ENCODE peak calls at places on chromosomes 12 and 14, in seven cellular contexts. Z is uterus, T is left lung, E is Panc1, D is body of pancreas, R is lower lobe of right lung, K is tibial artery. Y is an unnamed sample.

GRCh38 chr12:115946867-115947695 is 330.4 kb downstream of the MED13L start:
- DNase-seq in Z (no peak), T (no peak), E (no peak), D (no peak), R (no peak), K (no peak), Y (no peak)

GRCh38 chr12:69150796-69151127 is 88.6 kb upstream of the CPSF6 start:
- DNase-seq in Z (no peak), T (no peak), E (no peak), D (peak; percentile 26), R (no peak), K (no peak), Y (no peak)

GRCh38 chr12:123076604-123077297 is 74.1 kb downstream of the PITPNM2 start:
- DNase-seq in Z (no peak), T (no peak), E (no peak), D (no peak), R (no peak), K (no peak), Y (no peak)

GRCh38 chr12:7374423-7375144 is 69.4 kb downstream of the CD163L1 start:
- DNase-seq in Z (no peak), T (peak; percentile 34), E (peak; percentile 15), D (peak; percentile 71), R (peak; percentile 61), K (no peak), Y (peak; percentile 65)

GRCh38 chr14:82354126-82354525 is 820.5 kb upstream of the SEL1L start:
- DNase-seq in Z (no peak), T (no peak), E (no peak), D (no peak), R (no peak), K (no peak), Y (no peak)

GRCh38 chr12:33634544-33634943 is 194.9 kb upstream of the SYT10 start:
- DNase-seq in Z (no peak), T (no peak), E (no peak), D (no peak), R (no peak), K (no peak), Y (no peak)

GRCh38 chr12:40012709-40013108 is 93.2 kb downstream of the SLC2A13 start:
- DNase-seq in Z (no peak), T (no peak), E (no peak), D (no peak), R (no peak), K (no peak), Y (no peak)

GRCh38 chr12:14993537-14994266 is 20.9 kb downstream of the PDE6H start:
- DNase-seq in Z (no peak), T (no peak), E (no peak), D (no peak), R (no peak), K (no peak), Y (no peak)

GRCh38 chr12:70994217-70994788 is 73.8 kb upstream of the PTPRR start:
- DNase-seq in Z (no peak), T (no peak), E (no peak), D (no peak), R (no peak), K (no peak), Y (no peak)

GRCh38 chr12:70754330-70754741 is 117.1 kb upstream of the PTPRB start:
- DNase-seq in Z (no peak), T (no peak), E (no peak), D (no peak), R (no peak), K (no peak), Y (no peak)

GRCh38 chr14:28361486-28361885 is 405.1 kb upstream of the FOXG1 start:
- DNase-seq in Z (no peak), T (no peak), E (no peak), D (no peak), R (no peak), K (no peak), Y (no peak)

GRCh38 chr12:27468241-27468640 is 21.7 kb downstream of the SMCO2 start:
- DNase-seq in Z (no peak), T (no peak), E (no peak), D (no peak), R (no peak), K (no peak), Y (no peak)

GRCh38 chr12:63362801-63363200 is 211.8 kb upstream of the AVPR1A start:
- DNase-seq in Z (no peak), T (no peak), E (no peak), D (no peak), R (no peak), K (no peak), Y (no peak)

GRCh38 chr12:43210437-43211197 is 341.4 kb downstream of the ADAMTS20 start:
- DNase-seq in Z (no peak), T (no peak), E (no peak), D (no peak), R (no peak), K (no peak), Y (no peak)

GRCh38 chr12:13147688-13148531 is 44.4 kb upstream of the GSG1 start:
- DNase-seq in Z (no peak), T (peak; percentile 48), E (no peak), D (no peak), R (peak; percentile 63), K (no peak), Y (no peak)

GRCh38 chr14:94129758-94130414 is 482 bp upstream of the IFI27L2 start:
- DNase-seq in Z (peak; percentile 51), T (no peak), E (no peak), D (peak; percentile 44), R (no peak), K (no peak), Y (peak; percentile 48)

GRCh38 chr14:25349269-25349668 is 299.3 kb upstream of the STXBP6 start:
- DNase-seq in Z (no peak), T (no peak), E (no peak), D (no peak), R (no peak), K (no peak), Y (no peak)

GRCh38 chr14:95173518-95173917 is 16.2 kb upstream of the DICER1 start:
- DNase-seq in Z (no peak), T (no peak), E (no peak), D (no peak), R (no peak), K (no peak), Y (no peak)

DNA sequence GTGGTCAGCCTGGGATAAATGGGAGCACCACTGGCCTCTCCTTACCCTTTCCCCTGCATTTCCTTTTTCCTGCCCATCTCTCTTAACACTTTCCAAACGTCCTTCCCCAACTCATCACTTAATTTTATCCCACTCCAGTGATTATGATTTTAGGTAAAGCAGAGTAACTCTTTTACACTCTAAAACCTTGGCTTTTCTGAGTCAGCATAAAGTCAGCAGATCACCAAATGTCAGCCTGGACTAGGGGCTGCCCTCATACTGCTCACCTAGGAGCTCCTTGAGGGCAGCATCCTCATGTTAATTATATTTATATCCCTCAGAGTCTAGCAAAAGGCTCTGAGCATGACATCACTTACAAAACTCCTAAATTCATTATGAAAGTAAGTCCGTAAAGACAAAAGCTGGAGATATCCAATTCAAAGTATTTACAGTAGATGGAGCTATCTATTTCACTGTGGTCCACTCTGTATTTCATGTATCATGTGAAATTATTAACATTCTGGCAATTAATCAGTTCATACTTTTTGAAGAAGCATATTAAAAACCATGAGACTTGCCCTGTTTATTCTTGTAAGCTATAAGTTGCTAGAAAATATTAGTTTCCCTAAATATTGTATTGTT is 17.0 kb upstream of the DICER1 start:
- DNase-seq in Z (no peak), T (no peak), E (no peak), D (no peak), R (no peak), K (no peak), Y (no peak)
- TF ChIP-seq CTCF in Z (no peak), T (no peak), E (peak; percentile 18), D (peak; percentile 36), R (peak; percentile 20), K (no peak), Y (no peak)

GRCh38 chr14:36582874-36583241 is 444 bp upstream of the NKX2-8 start:
- DNase-seq in Z (no peak), T (no peak), E (no peak), D (no peak), R (no peak), K (no peak), Y (no peak)

GRCh38 chr14:36583242-36584166 is 1.1 kb upstream of the NKX2-8 start:
- DNase-seq in Z (no peak), T (no peak), E (no peak), D (no peak), R (no peak), K (no peak), Y (no peak)

GRCh38 chr14:36582011-36582873 is at the start of gene NKX2-8:
- DNase-seq in Z (no peak), T (no peak), E (no peak), D (peak; percentile 37), R (peak; percentile 48), K (no peak), Y (no peak)

GRCh38 chr14:36585100-36585499 is 2.7 kb upstream of the NKX2-8 start:
- DNase-seq in Z (no peak), T (no peak), E (no peak), D (no peak), R (no peak), K (no peak), Y (no peak)

DNA sequence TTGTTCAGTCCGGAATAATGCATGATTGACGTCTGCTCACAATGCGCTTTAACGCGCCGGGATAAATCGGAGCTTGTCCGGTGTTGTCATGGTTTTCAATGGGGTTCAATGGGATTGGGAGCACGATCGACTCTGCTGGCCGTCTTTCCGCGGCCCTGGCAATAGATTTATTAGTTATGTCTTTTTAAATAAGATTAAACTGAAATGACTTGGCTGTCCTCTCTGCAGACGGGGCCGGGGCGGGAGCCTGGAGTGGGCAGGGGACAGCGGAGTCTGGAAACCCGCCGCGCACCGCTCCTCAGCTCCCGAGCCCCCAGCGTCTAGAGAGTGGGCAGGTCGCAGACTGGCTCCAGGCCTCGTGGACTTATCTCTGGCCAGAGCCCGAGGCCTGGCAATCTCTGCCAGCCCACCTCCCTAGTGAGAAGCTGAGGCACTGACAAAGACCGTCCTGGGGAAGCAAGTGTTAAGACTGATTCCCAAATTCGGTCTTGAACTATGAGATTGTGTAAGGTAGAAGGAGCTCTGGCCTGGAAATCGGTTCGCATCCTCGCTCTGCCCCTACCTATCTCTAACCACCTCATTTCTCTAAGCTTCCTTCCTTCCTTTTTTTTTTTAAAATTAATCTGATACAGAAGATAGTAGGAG is 1.9 kb upstream of the NKX2-8 start:
- DNase-seq in Z (no peak), T (no peak), E (no peak), D (no peak), R (no peak), K (no peak), Y (no peak)
- H3K27me3 ChIP-seq in Z (no peaks in the 10 kb centered on the region), T (peaks cover 79% of the 10 kb centered on the region), E (peaks cover 2% of the 10 kb centered on the region), D (no peaks in the 10 kb centered on the region), R (peaks cover 75% of the 10 kb centered on the region), K (peaks cover 79% of the 10 kb centered on the region), Y (peaks cover 82% of the 10 kb centered on the region)

GRCh38 chr12:55446334-55446733 is 2.5 kb downstream of the OR6C2 start:
- DNase-seq in Z (no peak), T (no peak), E (no peak), D (peak; percentile 4), R (no peak), K (no peak), Y (no peak)
- TF ChIP-seq CTCF in Z (no peak), T (no peak), E (peak; percentile 34), D (peak; percentile 57), R (no peak), K (no peak), Y (no peak)

DNA sequence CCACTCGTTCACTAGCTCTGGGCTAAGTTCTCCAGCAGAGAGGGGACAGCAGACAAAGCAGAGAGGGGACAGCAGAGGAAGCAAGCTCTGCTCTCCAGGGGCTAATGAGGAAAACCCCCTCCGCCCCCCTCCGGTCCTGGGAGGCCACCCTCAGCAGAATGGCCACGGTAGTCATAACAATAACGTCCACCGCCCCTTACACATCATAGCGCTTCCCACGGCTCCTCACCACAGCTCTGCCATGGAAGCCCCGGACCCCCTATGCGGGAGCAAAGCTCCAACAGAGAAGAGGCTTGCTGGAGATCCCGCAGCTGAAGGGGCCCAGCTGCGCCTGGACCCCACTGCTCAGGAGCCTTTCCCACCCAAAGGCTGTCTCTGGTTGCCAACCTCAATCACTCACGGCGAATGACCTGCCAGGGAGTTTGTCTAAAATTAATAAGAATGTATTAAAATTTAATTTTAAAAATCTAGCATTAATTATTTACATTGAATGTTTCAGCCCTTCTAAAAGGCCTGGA is 17.4 kb downstream of the BEGAIN start:
- DNase-seq in Z (no peak), T (no peak), E (no peak), D (no peak), R (no peak), K (no peak), Y (no peak)
- H3K27me3 ChIP-seq in Z (no peaks in the 10 kb centered on the region), T (peaks cover 44% of the 10 kb centered on the region), E (no peaks in the 10 kb centered on the region), D (no peaks in the 10 kb centered on the region), R (peaks cover 79% of the 10 kb centered on the region), K (peaks cover 95% of the 10 kb centered on the region), Y (peaks cover 20% of the 10 kb centered on the region)

Y was measured in WERI-Rb-1.